ENCODE peak calls at places on chromosomes 3 and 15, in four cellular contexts. H, Q, Z and S are unnamed samples.

GRCh38 chr3:149462051-149462450 is 12.4 kb upstream of the TM4SF4 start:
- DNase-seq in Z (no peak), H (no peak), Q (no peak), S (no peak)

GRCh38 chr3:59424268-59425010 is 374.6 kb upstream of the CFAP20DC start:
- DNase-seq in Q (peak; percentile 63), H (no peak), Z (no peak), S (no peak)

GRCh38 chr3:188950832-188951489 is 220.8 kb upstream of the TPRG1 start:
- DNase-seq in Q (peak; percentile 89), H (no peak), Z (no peak), S (no peak)

GRCh38 chr15:45634442-45635190 is at the start of gene SQOR:
- DNase-seq in Z (peak; percentile 31), Q (peak; percentile 72), H (no peak), S (peak; percentile 45)

GRCh38 chr3:79724206-79724605 is 43.6 kb downstream of the ROBO1 start:
- DNase-seq in H (no peak), Z (no peak), Q (no peak), S (peak; percentile 78)

GRCh38 chr3:42804831-42805821 is 836 bp upstream of the HIGD1A start:
- DNase-seq in H (no peak), Z (no peak), Q (peak; percentile 16), S (peak; percentile 67)

GRCh38 chr3:15081960-15082664 is 16.8 kb downstream of the RBSN start:
- DNase-seq in Z (no peak), Q (peak; percentile 14), H (no peak), S (no peak)

GRCh38 chr15:97259943-97260342 is 700.6 kb upstream of the ARRDC4 start:
- DNase-seq in H (no peak), Q (no peak), Z (no peak), S (peak; percentile 29)

GRCh38 chr3:65831733-65832425 is 206.8 kb downstream of the MAGI1 start:
- DNase-seq in H (no peak), Q (peak; percentile 56), Z (no peak), S (no peak)

GRCh38 chr3:132285620-132285945 is 31.6 kb upstream of the ACP3 start:
- DNase-seq in H (no peak), Z (no peak), Q (no peak), S (peak; percentile 51)

GRCh38 chr3:112372396-112372795 is 39.4 kb downstream of the CD200 start:
- DNase-seq in Z (no peak), H (no peak), Q (no peak), S (no peak)

GRCh38 chr3:173584093-173584833 is 186.7 kb downstream of the NLGN1 start:
- DNase-seq in Q (peak; percentile 29), Z (no peak), H (no peak), S (peak; percentile 77)

GRCh38 chr3:24401090-24401810 is 93.4 kb downstream of the THRB start:
- DNase-seq in H (no peak), Q (no peak), Z (no peak), S (no peak)

GRCh38 chr15:46644493-46645481 is 1010.0 kb downstream of the SQOR start:
- DNase-seq in Q (no peak), H (peak; percentile 3), Z (no peak), S (no peak)

GRCh38 chr15:83444936-83445335 is 2.2 kb upstream of the SH3GL3 start:
- DNase-seq in H (no peak), Z (no peak), Q (no peak), S (no peak)

GRCh38 chr15:93045191-93045785 is 43.7 kb downstream of the RGMA start:
- DNase-seq in H (no peak), Q (no peak), Z (no peak), S (no peak)

GRCh38 chr3:117563063-117563462 is 853.5 kb downstream of the TUSC7 start:
- DNase-seq in Z (no peak), H (no peak), Q (peak; percentile 2), S (no peak)

GRCh38 chr3:174767853-174768382 is 91.2 kb upstream of the NAALADL2 start:
- DNase-seq in Q (peak; percentile 14), H (no peak), Z (no peak), S (no peak)

GRCh38 chr3:126213376-126214044 is 33.1 kb upstream of the ALDH1L1 start:
- DNase-seq in Z (no peak), Q (no peak), H (no peak), S (peak; percentile 10)